ENCODE peak calls at places on chromosomes 7 and 10, in eight cellular contexts. P is fibroblast of pulmonary artery; U is left ventricle myocardium inferior; T is Panc1; K is lower lobe of right lung; I is HFF-Myc; N is CD8-positive, alpha-beta T cell; Y is suprapubic skin. C is an unnamed sample.

GRCh38 chr10:30749368-30749767 is 119.8 kb upstream of the LYZL2 start:
- DNase-seq in P (no peak), U (no peak), T (no peak), K (no peak), I (no peak), N (no peak), Y (no peak), C (no peak)

GRCh38 chr7:55473935-55474334 is 98.4 kb downstream of the VOPP1 start:
- DNase-seq in P (no peak), U (no peak), T (no peak), K (no peak), I (no peak), N (no peak), Y (peak; percentile 32), C (no peak)

GRCh38 chr10:97321032-97321806 is 2.1 kb downstream of the FRAT1 start:
- DNase-seq in P (no peak), U (peak; percentile 55), T (no peak), K (peak; percentile 73), I (no peak), N (no peak), Y (peak; percentile 70), C (no peak)

GRCh38 chr10:127354992-127355391 is 158.6 kb upstream of the INSYN2A start:
- DNase-seq in P (peak; percentile 28), U (no peak), T (no peak), K (no peak), I (no peak), N (no peak), Y (no peak), C (no peak)

GRCh38 chr10:6781133-6781770 is 201.2 kb upstream of the PRKCQ start:
- DNase-seq in P (no peak), U (no peak), T (no peak), K (no peak), I (no peak), N (no peak), Y (no peak), C (peak; percentile 33)

GRCh38 chr7:109873296-109873695 is 1217.6 kb upstream of the LRRN3 start:
- DNase-seq in P (no peak), U (no peak), T (no peak), K (no peak), I (no peak), N (no peak), Y (no peak), C (no peak)

GRCh38 chr10:73857446-73857845 is 16.9 kb downstream of the CAMK2G start:
- DNase-seq in P (no peak), U (no peak), T (no peak), K (no peak), I (no peak), N (no peak), Y (no peak), C (no peak)

GRCh38 chr10:12299222-12299973 is 49.9 kb upstream of the CAMK1D start:
- DNase-seq in P (no peak), U (no peak), T (no peak), K (peak; percentile 58), I (no peak), N (no peak), Y (no peak), C (no peak)

GRCh38 chr7:26856481-26856880 is 7.9 kb downstream of the SKAP2 start:
- DNase-seq in P (no peak), U (no peak), T (no peak), K (no peak), I (no peak), N (no peak), Y (no peak), C (no peak)

GRCh38 chr10:5737352-5737751 is 52.7 kb downstream of the TASOR2 start:
- DNase-seq in P (no peak), U (no peak), T (no peak), K (no peak), I (no peak), N (no peak), Y (no peak), C (peak; percentile 17)

DNA sequence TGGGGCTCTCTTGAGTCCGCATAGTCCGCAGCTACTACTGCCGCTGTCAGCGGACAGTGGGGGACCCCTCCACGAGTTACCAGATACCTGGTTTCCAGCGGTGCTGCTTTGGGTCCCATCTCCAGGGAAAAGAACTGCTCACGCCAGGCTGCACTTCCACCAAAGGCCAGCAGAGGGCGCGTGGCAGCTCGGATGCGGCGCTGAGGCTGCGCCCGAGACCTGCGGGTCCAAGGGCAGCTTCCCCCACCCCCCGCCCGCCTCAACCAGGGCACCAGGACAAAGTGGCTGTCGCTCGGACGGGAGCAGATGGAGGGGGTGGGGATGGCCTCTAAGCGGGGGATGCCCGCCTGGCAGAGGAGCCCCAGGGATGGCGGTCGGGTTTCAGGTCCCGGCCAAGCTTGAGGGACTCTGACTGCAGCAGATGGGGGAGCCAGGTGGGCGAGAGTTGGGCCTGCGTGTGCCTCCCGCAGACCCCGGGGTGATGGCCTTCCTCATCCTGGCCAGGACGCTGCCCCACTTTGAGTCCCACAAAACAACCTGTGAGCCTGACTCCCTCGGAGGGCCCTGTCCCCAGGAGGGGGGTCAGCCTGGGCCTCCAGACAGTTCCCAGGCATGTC is 23.8 kb upstream of the ZNF735 start:
- DNase-seq in P (no peak), U (no peak), T (no peak), K (peak; percentile 54), I (no peak), N (peak; percentile 41), Y (no peak), C (no peak)
- TF ChIP-seq CTCF in P (peak; percentile 9), U (peak; percentile 88), T (peak; percentile 70), K (peak; percentile 92), I (peak; percentile 47), N (peak; percentile 55), Y (peak; percentile 27), C (peak; percentile 36)

GRCh38 chr7:18756378-18757050 is 261.0 kb downstream of the HDAC9 start:
- DNase-seq in P (no peak), U (no peak), T (no peak), K (no peak), I (no peak), N (no peak), Y (no peak), C (no peak)

GRCh38 chr7:18760046-18760445 is 264.5 kb downstream of the HDAC9 start:
- DNase-seq in P (no peak), U (no peak), T (no peak), K (no peak), I (no peak), N (no peak), Y (no peak), C (no peak)

GRCh38 chr7:18755793-18756192 is 260.2 kb downstream of the HDAC9 start:
- DNase-seq in P (no peak), U (no peak), T (no peak), K (no peak), I (no peak), N (no peak), Y (no peak), C (no peak)

GRCh38 chr7:18754766-18755165 is 259.2 kb downstream of the HDAC9 start:
- DNase-seq in P (no peak), U (no peak), T (no peak), K (no peak), I (no peak), N (no peak), Y (no peak), C (no peak)

GRCh38 chr7:18753972-18754610 is 258.5 kb downstream of the HDAC9 start:
- DNase-seq in P (peak; percentile 61), U (no peak), T (no peak), K (no peak), I (no peak), N (no peak), Y (no peak), C (no peak)
- H3K4me3 ChIP-seq in P (no peak overlapping the region), U (no peak overlapping the region), T (no peak overlapping the region), K (no peak overlapping the region), I (no peak overlapping the region), N (no peak overlapping the region), Y (no peak overlapping the region), C (no peak overlapping the region)

GRCh38 chr10:32980558-32981468 is 22.8 kb upstream of the ITGB1 start:
- DNase-seq in P (peak; percentile 99), U (peak; percentile 86), T (peak; percentile 95), K (peak; percentile 93), I (peak; percentile 91), N (peak; percentile 85), Y (peak; percentile 94), C (peak; percentile 86)

GRCh38 chr10:32979041-32979440 is 21.0 kb upstream of the ITGB1 start:
- DNase-seq in P (no peak), U (no peak), T (no peak), K (no peak), I (peak; percentile 78), N (no peak), Y (no peak), C (no peak)

GRCh38 chr10:32982293-32982709 is 24.3 kb upstream of the ITGB1 start:
- DNase-seq in P (peak; percentile 83), U (no peak), T (no peak), K (no peak), I (no peak), N (no peak), Y (no peak), C (no peak)

GRCh38 chr10:32981760-32982159 is 23.7 kb upstream of the ITGB1 start:
- DNase-seq in P (peak; percentile 93), U (peak; percentile 39), T (no peak), K (no peak), I (no peak), N (peak; percentile 20), Y (no peak), C (no peak)

DNA sequence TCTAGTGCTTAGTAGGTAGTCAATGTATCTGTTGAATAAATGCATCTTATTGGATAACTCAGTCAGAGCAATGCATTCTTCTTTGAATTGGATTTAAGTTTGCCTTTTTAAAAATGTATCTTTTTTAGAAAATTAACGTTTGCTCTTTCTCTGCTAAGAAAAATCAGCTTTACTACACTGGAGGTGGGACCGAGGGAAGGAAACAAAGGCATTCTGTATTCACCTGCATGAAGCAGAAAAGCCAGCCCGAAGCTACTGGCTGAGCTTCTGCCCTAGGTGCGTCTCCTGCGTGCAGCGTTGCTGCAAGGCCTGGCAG is 22.2 kb upstream of the ITGB1 start:
- DNase-seq in P (no peak), U (no peak), T (no peak), K (no peak), I (no peak), N (no peak), Y (no peak), C (no peak)
- TF ChIP-seq CTCF in P (no peak), U (no peak), T (no peak), K (no peak), I (no peak), N (no peak), Y (no peak), C (no peak)

GRCh38 chr10:80458638-80459037 is 4.5 kb downstream of the TSPAN14 start:
- DNase-seq in P (no peak), U (no peak), T (no peak), K (no peak), I (no peak), N (no peak), Y (no peak), C (no peak)

GRCh38 chr10:80462277-80462985 is 8.3 kb downstream of the TSPAN14 start:
- DNase-seq in P (peak; percentile 64), U (no peak), T (no peak), K (no peak), I (no peak), N (no peak), Y (no peak), C (no peak)

GRCh38 chr10:80459047-80459865 is 5.1 kb downstream of the TSPAN14 start:
- DNase-seq in P (peak; percentile 46), U (peak; percentile 65), T (no peak), K (peak; percentile 90), I (peak; percentile 88), N (peak; percentile 75), Y (peak; percentile 92), C (peak; percentile 89)

GRCh38 chr10:80461208-80462183 is 7.4 kb downstream of the TSPAN14 start:
- DNase-seq in P (peak; percentile 64), U (no peak), T (no peak), K (no peak), I (no peak), N (no peak), Y (no peak), C (no peak)

GRCh38 chr10:80460399-80461207 is 6.5 kb downstream of the TSPAN14 start:
- DNase-seq in P (peak; percentile 61), U (no peak), T (no peak), K (peak; percentile 82), I (no peak), N (no peak), Y (no peak), C (peak; percentile 14)
- H3K4me3 ChIP-seq in P (no peak overlapping the region), U (peak overlapping the region; percentile 99), T (no peak overlapping the region), K (peak overlapping the region; percentile 87), I (no peak overlapping the region), N (peak overlapping the region; percentile 51), Y (peak overlapping the region; percentile 92), C (no peak overlapping the region)